ENCODE peak calls at places on chromosomes 4 and X, in seven cellular contexts. J, V, E, G, N, K and D are unnamed samples.

GRCh38 chr4:147831452-147832192 is 99.7 kb downstream of the ARHGAP10 start:
- DNase-seq in K (peak; percentile 83), N (no peak), G (peak; percentile 52), J (peak; percentile 91), E (peak; percentile 73), V (peak; percentile 3), D (no peak)

GRCh38 chrX:13463608-13464007 is 105.8 kb upstream of the EGFL6 start:
- DNase-seq in V (no peak), E (peak; percentile 8), K (peak; percentile 76), J (peak; percentile 50), G (peak; percentile 56), N (peak; percentile 59), D (peak; percentile 49)

GRCh38 chr4:168499241-168499640 is 2.4 kb downstream of the PALLD start:
- DNase-seq in K (no peak), G (no peak), V (no peak), N (no peak), J (no peak), E (no peak), D (no peak)

GRCh38 chr4:40369437-40370278 is 34.5 kb downstream of the CHRNA9 start:
- DNase-seq in N (no peak), J (peak; percentile 15), E (no peak), V (peak; percentile 7), G (no peak), K (peak; percentile 25), D (no peak)

GRCh38 chr4:147994491-147995385 is 262.9 kb downstream of the ARHGAP10 start:
- DNase-seq in J (no peak), E (no peak), N (no peak), G (no peak), K (peak; percentile 19), V (no peak), D (no peak)

GRCh38 chrX:6954836-6955235 is 192.7 kb upstream of the STS start:
- DNase-seq in J (no peak), V (no peak), E (no peak), G (no peak), K (no peak), N (no peak), D (no peak)

GRCh38 chrX:456925-457768 is 70.4 kb upstream of the PPP2R3B start:
- DNase-seq in E (no peak), V (no peak), K (no peak), J (no peak), G (no peak), N (no peak), D (no peak)

GRCh38 chr4:74044676-74045075 is 6.2 kb upstream of the CXCL3 start:
- DNase-seq in V (no peak), K (no peak), G (no peak), J (peak; percentile 83), N (no peak), E (no peak), D (no peak)

GRCh38 chr4:75004755-75005668 is 72.1 kb downstream of the PARM1 start:
- DNase-seq in N (no peak), V (no peak), G (peak; percentile 88), J (peak; percentile 60), K (no peak), E (no peak), D (no peak)

GRCh38 chrX:124829930-124830329 is 483.6 kb downstream of the SH2D1A start:
- DNase-seq in E (no peak), K (no peak), G (no peak), V (peak; percentile 8), J (no peak), N (no peak), D (no peak)

GRCh38 chr4:25801594-25801993 is 61.2 kb downstream of the SEL1L3 start:
- DNase-seq in G (no peak), J (no peak), V (no peak), N (no peak), K (no peak), E (no peak), D (no peak)

GRCh38 chr4:1832690-1833089 is 23.3 kb downstream of the LETM1 start:
- DNase-seq in V (no peak), J (no peak), G (no peak), E (no peak), N (no peak), K (no peak), D (no peak)

GRCh38 chr4:56255820-56256219 is 131.5 kb downstream of the AASDH start:
- DNase-seq in N (no peak), K (no peak), V (no peak), G (no peak), E (no peak), J (no peak), D (no peak)

GRCh38 chrX:149453911-149454820 is 50.9 kb downstream of the IDS start:
- DNase-seq in V (no peak), K (no peak), J (no peak), E (no peak), N (no peak), G (no peak), D (no peak)

GRCh38 chr4:111064342-111064993 is 441.6 kb upstream of the PITX2 start:
- DNase-seq in E (no peak), J (peak; percentile 98), N (no peak), G (no peak), V (no peak), K (peak; percentile 38), D (no peak)

GRCh38 chrX:16469870-16470269 is 180.1 kb upstream of the S100G start:
- DNase-seq in J (no peak), V (no peak), K (no peak), E (no peak), G (no peak), N (no peak), D (no peak)

GRCh38 chrX:56790778-56791177 is 61.7 kb downstream of the NBDY start:
- DNase-seq in E (no peak), G (no peak), J (no peak), N (no peak), V (no peak), K (no peak), D (no peak)

GRCh38 chrX:12954981-12955380 is 19.9 kb upstream of the TMSB4X start:
- DNase-seq in E (no peak), K (no peak), G (no peak), J (no peak), N (no peak), V (no peak), D (no peak)

GRCh38 chr4:152573861-152574260 is 38.0 kb upstream of the FBXW7 start:
- DNase-seq in G (no peak), E (no peak), V (no peak), J (no peak), K (no peak), N (no peak), D (no peak)

GRCh38 chr4:101205878-101206277 is 141.4 kb downstream of the PPP3CA start:
- DNase-seq in N (no peak), G (no peak), J (peak; percentile 47), K (no peak), E (no peak), V (peak; percentile 56), D (no peak)

GRCh38 chr4:16384496-16384895 is 158.2 kb upstream of the TAPT1 start:
- DNase-seq in G (no peak), V (no peak), J (no peak), K (no peak), N (no peak), E (no peak), D (no peak)

GRCh38 chr4:113645771-113646455 is 115.6 kb downstream of the CAMK2D start:
- DNase-seq in J (peak; percentile 93), V (no peak), G (no peak), K (no peak), E (no peak), N (peak; percentile 24), D (no peak)

GRCh38 chr4:184417802-184418511 is 56.4 kb downstream of the IRF2 start:
- DNase-seq in G (no peak), N (no peak), E (peak; percentile 59), J (peak; percentile 84), K (peak; percentile 62), V (no peak), D (peak; percentile 25)

GRCh38 chrX:49264460-49264859 is at the start of gene FOXP3:
- DNase-seq in N (no peak), J (no peak), K (no peak), E (no peak), V (no peak), G (no peak), D (no peak)

GRCh38 chr4:37132351-37132989 is 112.1 kb upstream of the NWD2 start:
- DNase-seq in J (no peak), G (no peak), V (no peak), K (no peak), E (no peak), N (no peak), D (no peak)

GRCh38 chrX:56248492-56248891 is 16.3 kb downstream of the KLF8 start:
- DNase-seq in J (peak; percentile 31), G (peak; percentile 58), N (no peak), K (peak; percentile 56), E (no peak), V (peak; percentile 59), D (peak; percentile 7)

GRCh38 chr4:386708-387105 is 49.1 kb downstream of the ZNF141 start:
- DNase-seq in J (no peak), E (no peak), K (no peak), V (no peak), N (no peak), G (no peak), D (no peak)